ENCODE peak calls at places on chromosomes 2 and 18, in ten cellular contexts. I, R, E, M, D, K, P, S, J and X are unnamed samples.

GRCh38 chr2:13193900-13194299 is 477.2 kb downstream of the TRIB2 start:
- ATAC-seq in I (no peak), R (peak; percentile 58), E (no peak), M (peak; percentile 59), D (no peak), K (no peak), P (peak; percentile 81), S (no peak), J (no peak), X (no peak)

GRCh38 chr2:69652206-69652605 is 8.7 kb upstream of the AAK1 start:
- ATAC-seq in I (peak; percentile 78), R (no peak), E (no peak), M (peak; percentile 97), D (no peak), K (peak; percentile 98), P (no peak), S (no peak), J (no peak), X (no peak)

GRCh38 chr2:119837350-119837749 is 77.6 kb downstream of the PTPN4 start:
- ATAC-seq in I (no peak), R (no peak), E (no peak), M (no peak), D (no peak), K (no peak), P (peak; percentile 36), S (no peak), J (no peak), X (no peak)

GRCh38 chr2:221518201-221518936 is 53.7 kb downstream of the EPHA4 start:
- ATAC-seq in I (no peak), R (peak; percentile 13), E (peak; percentile 70), M (peak; percentile 62), D (peak; percentile 58), K (no peak), P (no peak), S (peak; percentile 59), J (peak; percentile 36), X (no peak)

GRCh38 chr2:72148975-72149555 is 1.4 kb upstream of the CYP26B1 start:
- ATAC-seq in I (peak; percentile 40), R (peak; percentile 34), E (no peak), M (peak; percentile 9), D (peak; percentile 32), K (peak; percentile 7), P (peak; percentile 3), S (peak; percentile 6), J (peak; percentile 28), X (peak; percentile 51)

GRCh38 chr18:10559566-10560456 is 34.0 kb downstream of the NAPG start:
- ATAC-seq in I (peak; percentile 44), R (peak; percentile 59), E (peak; percentile 22), M (peak; percentile 59), D (peak; percentile 6), K (peak; percentile 54), P (peak; percentile 74), S (peak; percentile 21), J (peak; percentile 33), X (peak; percentile 14)

GRCh38 chr18:78390348-78390929 is 589.2 kb upstream of the SALL3 start:
- ATAC-seq in I (no peak), R (no peak), E (peak; percentile 17), M (no peak), D (no peak), K (no peak), P (no peak), S (peak; percentile 38), J (peak; percentile 36), X (no peak)

GRCh38 chr18:32349728-32350395 is 120.8 kb downstream of the GAREM1 start:
- ATAC-seq in I (peak; percentile 69), R (peak; percentile 90), E (peak; percentile 85), M (no peak), D (peak; percentile 53), K (no peak), P (no peak), S (peak; percentile 50), J (peak; percentile 77), X (peak; percentile 82)

GRCh38 chr2:237692601-237693079 is 65.3 kb downstream of the LRRFIP1 start:
- ATAC-seq in I (peak; percentile 28), R (peak; percentile 5), E (no peak), M (peak; percentile 2), D (no peak), K (peak; percentile 27), P (peak; percentile 23), S (no peak), J (no peak), X (no peak)

GRCh38 chr18:41745166-41746049 is 209.6 kb upstream of the PIK3C3 start:
- ATAC-seq in I (peak; percentile 42), R (peak; percentile 98), E (peak; percentile 81), M (peak; percentile 93), D (no peak), K (peak; percentile 97), P (peak; percentile 94), S (peak; percentile 69), J (peak; percentile 83), X (no peak)

GRCh38 chr2:169683054-169683424 is 11.2 kb downstream of the CFAP210 start:
- ATAC-seq in I (no peak), R (peak; percentile 11), E (no peak), M (peak; percentile 66), D (no peak), K (no peak), P (no peak), S (no peak), J (no peak), X (no peak)

GRCh38 chr2:105827351-105828096 is 82.8 kb downstream of the NCK2 start:
- ATAC-seq in I (no peak), R (no peak), E (no peak), M (no peak), D (peak; percentile 24), K (no peak), P (no peak), S (no peak), J (no peak), X (no peak)

GRCh38 chr2:49857371-49858112 is 703.2 kb upstream of the FSHR start:
- ATAC-seq in I (no peak), R (no peak), E (no peak), M (no peak), D (no peak), K (no peak), P (no peak), S (no peak), J (no peak), X (no peak)

GRCh38 chr18:30405038-30405437 is 637.5 kb downstream of the DSC3 start:
- ATAC-seq in I (no peak), R (no peak), E (no peak), M (no peak), D (no peak), K (no peak), P (no peak), S (peak; percentile 59), J (no peak), X (no peak)

GRCh38 chr2:173149491-173149890 is 73.8 kb downstream of the MAP3K20 start:
- ATAC-seq in I (no peak), R (no peak), E (peak; percentile 36), M (no peak), D (peak; percentile 59), K (no peak), P (peak; percentile 34), S (no peak), J (no peak), X (peak; percentile 40)

GRCh38 chr2:241530571-241530970 is 22.2 kb upstream of the STK25 start:
- ATAC-seq in I (no peak), R (no peak), E (no peak), M (no peak), D (no peak), K (no peak), P (no peak), S (no peak), J (no peak), X (no peak)

GRCh38 chr2:241534293-241534692 is 24.3 kb upstream of the BOK start:
- ATAC-seq in I (no peak), R (no peak), E (no peak), M (no peak), D (no peak), K (no peak), P (no peak), S (no peak), J (no peak), X (no peak)

GRCh38 chr2:241532733-241533601 is 24.6 kb upstream of the STK25 start:
- ATAC-seq in I (no peak), R (no peak), E (no peak), M (no peak), D (peak; percentile 8), K (no peak), P (no peak), S (peak; percentile 35), J (peak; percentile 19), X (no peak)

GRCh38 chr2:241532168-241532567 is 23.8 kb upstream of the STK25 start:
- ATAC-seq in I (no peak), R (no peak), E (no peak), M (no peak), D (no peak), K (no peak), P (no peak), S (no peak), J (no peak), X (no peak)

GRCh38 chr2:241531161-241531722 is 22.9 kb upstream of the STK25 start:
- ATAC-seq in I (no peak), R (no peak), E (no peak), M (no peak), D (no peak), K (no peak), P (no peak), S (no peak), J (no peak), X (no peak)
- H3K4me1 ChIP-seq in I (no peaks in the 10 kb centered on the region), R (no peaks in the 10 kb centered on the region), E (no peaks in the 10 kb centered on the region), M (no peaks in the 10 kb centered on the region), D (no peaks in the 10 kb centered on the region), K (no peaks in the 10 kb centered on the region), P (no peaks in the 10 kb centered on the region), S (no peaks in the 10 kb centered on the region), J (no peaks in the 10 kb centered on the region), X (no peaks in the 10 kb centered on the region)

DNA sequence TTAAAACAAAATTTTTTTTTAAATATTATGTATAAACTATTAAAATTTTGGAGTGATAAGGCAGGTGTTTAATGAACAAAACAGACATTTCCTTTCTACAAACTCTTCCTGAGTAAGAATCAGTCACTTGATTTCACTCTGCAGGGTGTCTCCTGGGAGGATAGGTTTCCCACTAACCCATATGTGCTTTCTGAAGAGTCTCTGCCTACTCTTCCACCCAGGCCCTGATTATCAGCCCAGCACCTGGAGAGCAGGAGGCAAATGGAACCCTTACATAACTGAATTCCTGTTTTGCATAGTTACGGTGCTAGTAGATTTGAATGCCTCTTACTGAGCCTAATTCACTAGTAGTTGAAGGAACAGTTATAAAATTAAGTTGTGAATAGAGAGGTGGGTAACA is 1718.6 kb downstream of the SUCLG1 start:
- ATAC-seq in I (no peak), R (no peak), E (no peak), M (no peak), D (no peak), K (no peak), P (peak; percentile 40), S (no peak), J (no peak), X (no peak)
- H3K4me3 ChIP-seq in I (no peak overlapping the region), R (no peak overlapping the region), E (no peak overlapping the region), M (no peak overlapping the region), D (no peak overlapping the region), K (no peak overlapping the region), P (no peak overlapping the region), S (no peak overlapping the region), J (no peak overlapping the region), X (no peak overlapping the region)

GRCh38 chr2:42053791-42054656 is 6.2 kb downstream of the PKDCC start:
- ATAC-seq in I (peak; percentile 4), R (no peak), E (peak; percentile 89), M (no peak), D (peak; percentile 28), K (no peak), P (no peak), S (peak; percentile 80), J (peak; percentile 68), X (peak; percentile 78)
- H3K4me1 ChIP-seq in I (no peaks in the 10 kb centered on the region), R (no peaks in the 10 kb centered on the region), E (peaks cover 53% of the 10 kb centered on the region), M (peaks cover 20% of the 10 kb centered on the region), D (peaks cover 19% of the 10 kb centered on the region), K (peaks cover 89% of the 10 kb centered on the region), P (peaks cover 45% of the 10 kb centered on the region), S (peaks cover 71% of the 10 kb centered on the region), J (peaks cover 31% of the 10 kb centered on the region), X (peaks cover 95% of the 10 kb centered on the region)

GRCh38 chr2:223937535-223937934 is 7.6 kb downstream of the WDFY1 start:
- ATAC-seq in I (no peak), R (no peak), E (no peak), M (no peak), D (no peak), K (no peak), P (peak; percentile 30), S (no peak), J (no peak), X (no peak)
- H3K4me3 ChIP-seq in I (no peak overlapping the region), R (no peak overlapping the region), E (no peak overlapping the region), M (no peak overlapping the region), D (no peak overlapping the region), K (no peak overlapping the region), P (peak overlapping the region; percentile 41), S (no peak overlapping the region), J (no peak overlapping the region), X (no peak overlapping the region)